ENCODE peak calls at places on chromosomes 16 and 17, in seven cellular contexts. One of them, this sample, is unnamed.

GRCh38 chr16:6573577-6573976 is 759.1 kb upstream of the RBFOX1 start:
- DNase-seq in HCT116: no peak
- DNase-seq in H1: peak
- DNase-seq in K562: no peak
- DNase-seq in SK-N-SH: peak
- DNase-seq in GM12878: no peak
- DNase-seq in HepG2: peak
- DNase-seq in this sample: peak

GRCh38 chr17:62653831-62654829 is 26.7 kb downstream of the MRC2 start:
- DNase-seq in HCT116: no peak
- DNase-seq in H1: no peak
- DNase-seq in K562: peak
- DNase-seq in SK-N-SH: peak
- DNase-seq in GM12878: no peak
- DNase-seq in HepG2: no peak
- DNase-seq in this sample: peak

GRCh38 chr16:80938035-80938927 is 68.4 kb downstream of the CMC2 start:
- DNase-seq in HCT116: peak
- DNase-seq in H1: no peak
- DNase-seq in K562: no peak
- DNase-seq in SK-N-SH: no peak
- DNase-seq in GM12878: no peak
- DNase-seq in HepG2: no peak
- DNase-seq in this sample: peak

GRCh38 chr16:79008869-79009179 is 591.7 kb downstream of the MAF start:
- DNase-seq in HCT116: no peak
- DNase-seq in H1: no peak
- DNase-seq in K562: no peak
- DNase-seq in SK-N-SH: no peak
- DNase-seq in GM12878: no peak
- DNase-seq in HepG2: no peak
- DNase-seq in this sample: no peak

GRCh38 chr17:61221597-61222471 is 177.8 kb upstream of the TBX2 start:
- DNase-seq in HCT116: no peak
- DNase-seq in H1: no peak
- DNase-seq in K562: no peak
- DNase-seq in SK-N-SH: no peak
- DNase-seq in GM12878: no peak
- DNase-seq in HepG2: no peak
- DNase-seq in this sample: no peak

GRCh38 chr17:38741853-38742421 is 6.2 kb downstream of the PCGF2 start:
- DNase-seq in HCT116: no peak
- DNase-seq in H1: no peak
- DNase-seq in K562: no peak
- DNase-seq in SK-N-SH: peak
- DNase-seq in GM12878: no peak
- DNase-seq in HepG2: no peak
- DNase-seq in this sample: peak

GRCh38 chr16:8374586-8374985 is 215.7 kb downstream of the TMEM114 start:
- DNase-seq in HCT116: no peak
- DNase-seq in H1: no peak
- DNase-seq in K562: no peak
- DNase-seq in SK-N-SH: no peak
- DNase-seq in GM12878: no peak
- DNase-seq in HepG2: no peak
- DNase-seq in this sample: no peak

GRCh38 chr16:88352261-88353200 is 30.2 kb upstream of the ZNF469 start:
- DNase-seq in HCT116: no peak
- DNase-seq in H1: no peak
- DNase-seq in K562: no peak
- DNase-seq in SK-N-SH: peak
- DNase-seq in GM12878: no peak
- DNase-seq in HepG2: no peak
- DNase-seq in this sample: peak

GRCh38 chr17:55053855-55054254 is 85.3 kb downstream of the STXBP4 start:
- DNase-seq in HCT116: no peak
- DNase-seq in H1: no peak
- DNase-seq in K562: no peak
- DNase-seq in SK-N-SH: peak
- DNase-seq in GM12878: no peak
- DNase-seq in HepG2: no peak
- DNase-seq in this sample: no peak

GRCh38 chr17:64326420-64327054 is 63.5 kb upstream of the TEX2 start:
- DNase-seq in HCT116: no peak
- DNase-seq in H1: no peak
- DNase-seq in K562: no peak
- DNase-seq in SK-N-SH: no peak
- DNase-seq in GM12878: no peak
- DNase-seq in HepG2: peak
- DNase-seq in this sample: no peak

GRCh38 chr17:42283241-42284019 is 4.9 kb upstream of the STAT5A start:
- DNase-seq in HCT116: no peak
- DNase-seq in H1: no peak
- DNase-seq in K562: no peak
- DNase-seq in SK-N-SH: peak
- DNase-seq in GM12878: no peak
- DNase-seq in HepG2: no peak
- DNase-seq in this sample: no peak

GRCh38 chr16:58306327-58306726 is 11.5 kb upstream of the PRSS54 start:
- DNase-seq in HCT116: peak
- DNase-seq in H1: no peak
- DNase-seq in K562: no peak
- DNase-seq in SK-N-SH: no peak
- DNase-seq in GM12878: no peak
- DNase-seq in HepG2: peak
- DNase-seq in this sample: no peak

GRCh38 chr16:28277537-28278388 is 14.6 kb upstream of the SBK1 start:
- DNase-seq in HCT116: peak
- DNase-seq in H1: peak
- DNase-seq in K562: peak
- DNase-seq in SK-N-SH: peak
- DNase-seq in GM12878: peak
- DNase-seq in HepG2: peak
- DNase-seq in this sample: peak

GRCh38 chr16:28282045-28282444 is 10.3 kb upstream of the SBK1 start:
- DNase-seq in HCT116: no peak
- DNase-seq in H1: no peak
- DNase-seq in K562: no peak
- DNase-seq in SK-N-SH: no peak
- DNase-seq in GM12878: no peak
- DNase-seq in HepG2: no peak
- DNase-seq in this sample: no peak

GRCh38 chr16:28276301-28276700 is 16.0 kb upstream of the SBK1 start:
- DNase-seq in HCT116: no peak
- DNase-seq in H1: no peak
- DNase-seq in K562: no peak
- DNase-seq in SK-N-SH: no peak
- DNase-seq in GM12878: no peak
- DNase-seq in HepG2: no peak
- DNase-seq in this sample: no peak

GRCh38 chr16:28280881-28281836 is 11.2 kb upstream of the SBK1 start:
- DNase-seq in HCT116: no peak
- DNase-seq in H1: no peak
- DNase-seq in K562: no peak
- DNase-seq in SK-N-SH: no peak
- DNase-seq in GM12878: no peak
- DNase-seq in HepG2: no peak
- DNase-seq in this sample: no peak

DNA sequence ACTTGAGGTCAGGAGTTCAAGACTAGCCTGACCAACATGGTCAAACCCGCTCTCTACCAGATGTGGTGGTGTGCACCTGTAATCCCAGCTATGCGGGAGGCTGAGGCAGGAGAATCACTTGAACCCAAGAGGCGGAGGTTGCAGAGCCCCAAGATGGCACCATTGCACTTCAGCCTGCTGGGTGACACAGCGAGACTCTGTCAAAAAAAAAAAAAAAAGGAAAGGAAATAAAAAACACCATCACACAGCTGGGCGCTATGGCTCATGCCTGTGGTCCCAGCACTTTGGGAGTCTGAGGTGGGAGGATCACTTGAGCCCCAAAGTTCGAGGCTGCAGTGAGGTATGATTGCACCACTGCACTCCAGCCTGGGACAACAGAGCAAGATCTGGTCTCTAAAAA is 13.3 kb upstream of the SBK1 start:
- DNase-seq in HCT116: no peak
- DNase-seq in H1: no peak
- DNase-seq in K562: no peak
- DNase-seq in SK-N-SH: no peak
- DNase-seq in GM12878: no peak
- DNase-seq in HepG2: no peak
- DNase-seq in this sample: no peak
- TF ChIP-seq JUND in HCT116: no peak
- TF ChIP-seq JUND in H1: no peak
- TF ChIP-seq JUND in K562: no peak
- TF ChIP-seq JUND in SK-N-SH: no peak
- TF ChIP-seq JUND in GM12878: no peak
- TF ChIP-seq JUND in HepG2: no peak
- TF ChIP-seq JUND in this sample: no peak

DNA sequence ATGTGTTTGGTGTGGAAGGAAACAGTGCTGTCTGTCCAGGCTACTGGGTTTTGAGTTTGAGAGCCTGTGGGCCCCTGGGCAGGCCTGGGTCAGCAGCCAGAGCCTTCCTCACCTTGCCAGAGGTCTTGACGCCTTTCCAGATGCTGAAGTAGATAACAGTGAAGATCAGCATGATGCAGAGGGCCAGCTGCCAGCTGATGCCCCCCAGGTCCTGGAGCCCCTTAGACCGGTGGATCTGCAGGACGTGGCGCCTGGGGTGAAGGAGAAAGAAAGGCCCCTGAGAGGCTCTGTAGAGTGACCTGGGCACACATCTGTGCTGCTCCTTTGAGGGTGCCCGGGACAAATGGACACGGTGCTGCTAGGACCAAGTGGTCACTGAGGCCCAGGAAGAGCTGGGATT is 18.4 kb downstream of the SLC6A4 start:
- DNase-seq in HCT116: no peak
- DNase-seq in H1: no peak
- DNase-seq in K562: no peak
- DNase-seq in SK-N-SH: no peak
- DNase-seq in GM12878: no peak
- DNase-seq in HepG2: no peak
- DNase-seq in this sample: no peak
- TF ChIP-seq JUND in HCT116: no peak
- TF ChIP-seq JUND in H1: no peak
- TF ChIP-seq JUND in K562: no peak
- TF ChIP-seq JUND in SK-N-SH: no peak
- TF ChIP-seq JUND in GM12878: no peak
- TF ChIP-seq JUND in HepG2: no peak
- TF ChIP-seq JUND in this sample: no peak

GRCh38 chr17:33628500-33629336 is 335.6 kb upstream of the ASIC2 start:
- DNase-seq in HCT116: no peak
- DNase-seq in H1: no peak
- DNase-seq in K562: no peak
- DNase-seq in SK-N-SH: no peak
- DNase-seq in GM12878: no peak
- DNase-seq in HepG2: no peak
- DNase-seq in this sample: no peak
- TF ChIP-seq JUND in HCT116: no peak
- TF ChIP-seq JUND in H1: no peak
- TF ChIP-seq JUND in K562: no peak
- TF ChIP-seq JUND in SK-N-SH: no peak
- TF ChIP-seq JUND in GM12878: no peak
- TF ChIP-seq JUND in HepG2: no peak
- TF ChIP-seq JUND in this sample: no peak

GRCh38 chr17:9714801-9715200 is 69.5 kb downstream of the USP43 start:
- DNase-seq in HCT116: no peak
- DNase-seq in H1: no peak
- DNase-seq in K562: no peak
- DNase-seq in SK-N-SH: no peak
- DNase-seq in GM12878: no peak
- DNase-seq in HepG2: no peak
- DNase-seq in this sample: no peak
- TF ChIP-seq JUND in HCT116: no peak
- TF ChIP-seq JUND in H1: no peak
- TF ChIP-seq JUND in K562: no peak
- TF ChIP-seq JUND in SK-N-SH: no peak
- TF ChIP-seq JUND in GM12878: no peak
- TF ChIP-seq JUND in HepG2: no peak
- TF ChIP-seq JUND in this sample: no peak

DNA sequence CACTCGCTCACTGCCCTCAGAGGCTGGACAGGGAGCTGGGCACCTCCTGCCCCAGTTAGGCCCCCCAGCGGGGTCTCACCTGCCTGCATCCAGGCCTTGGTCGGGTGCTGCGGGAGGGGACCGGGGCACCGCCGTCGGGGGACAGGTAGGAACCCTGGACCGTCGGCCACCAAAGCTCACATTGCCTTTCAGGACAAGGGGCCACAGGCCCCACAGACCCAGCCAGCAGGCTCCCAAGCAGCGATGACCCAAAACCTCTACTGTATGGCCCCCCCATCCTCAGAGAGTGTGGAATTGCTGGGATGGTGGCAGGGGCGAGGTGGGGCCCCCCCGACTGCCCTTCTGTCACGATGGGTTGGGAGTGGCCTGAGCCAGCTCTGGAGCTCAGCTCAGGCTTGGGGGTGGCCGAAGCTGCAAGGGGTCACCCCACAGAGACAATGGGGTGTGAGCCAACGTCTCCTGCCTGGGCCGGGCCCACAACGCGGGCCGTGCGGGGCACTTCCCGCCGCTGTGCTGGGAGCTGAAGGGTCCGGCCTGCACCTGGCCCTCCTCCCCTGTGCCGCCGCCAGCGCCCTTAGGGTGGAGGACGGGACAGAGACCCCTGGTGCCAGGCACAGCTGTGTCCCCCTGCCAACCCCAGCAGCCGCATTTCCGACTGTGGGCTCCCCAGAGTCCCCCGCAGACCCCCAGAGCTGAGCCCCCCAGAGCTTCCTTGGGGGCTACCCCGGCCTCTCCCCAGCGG is 498 bp downstream of the IGFALS start:
- DNase-seq in HCT116: no peak
- DNase-seq in H1: no peak
- DNase-seq in K562: no peak
- DNase-seq in SK-N-SH: no peak
- DNase-seq in GM12878: no peak
- DNase-seq in HepG2: no peak
- DNase-seq in this sample: no peak
- TF ChIP-seq JUND in HCT116: no peak
- TF ChIP-seq JUND in H1: no peak
- TF ChIP-seq JUND in K562: no peak
- TF ChIP-seq JUND in SK-N-SH: no peak
- TF ChIP-seq JUND in GM12878: no peak
- TF ChIP-seq JUND in HepG2: no peak
- TF ChIP-seq JUND in this sample: no peak

DNA sequence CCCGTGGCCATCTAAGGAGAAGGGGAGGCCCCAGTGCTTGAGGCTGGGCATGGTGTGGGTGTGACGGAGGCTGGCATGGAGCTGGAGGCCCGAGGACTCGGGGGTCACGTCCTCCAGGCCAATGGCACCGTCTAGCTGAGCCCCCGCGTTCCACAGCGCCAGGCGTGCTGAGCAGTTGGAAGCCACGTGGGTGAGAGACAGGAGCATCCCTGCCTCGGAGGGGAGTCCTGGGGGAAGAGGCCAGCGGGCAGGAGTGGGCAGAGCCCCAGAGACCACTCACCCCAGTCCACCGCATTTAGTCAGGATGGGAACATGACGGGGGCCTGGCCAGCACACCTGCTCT is 78.8 kb downstream of the RMI2 start:
- DNase-seq in HCT116: no peak
- DNase-seq in H1: no peak
- DNase-seq in K562: no peak
- DNase-seq in SK-N-SH: no peak
- DNase-seq in GM12878: no peak
- DNase-seq in HepG2: no peak
- DNase-seq in this sample: no peak
- TF ChIP-seq JUND in HCT116: no peak
- TF ChIP-seq JUND in H1: no peak
- TF ChIP-seq JUND in K562: no peak
- TF ChIP-seq JUND in SK-N-SH: no peak
- TF ChIP-seq JUND in GM12878: no peak
- TF ChIP-seq JUND in HepG2: no peak
- TF ChIP-seq JUND in this sample: no peak

This sample was measured in T47D.